ENCODE peak calls at places on chromosomes 16 and 17, in five cellular contexts. E is NCI-H1694, I is C1 segment of cervical spinal cord, U is choroid plexus epithelial cell, R is nephron progenitor cell. O is an unnamed sample.

GRCh38 chr17:16923904-16924700 is 47.8 kb downstream of the TNFRSF13B start:
- DNase-seq in E (no peak), I (no peak), U (no peak), R (no peak), O (no peak)

GRCh38 chr16:89657442-89658220 is at the start of the genes CHMP1A and SPATA33:
- DNase-seq in E (peak; percentile 27), I (peak; percentile 92), U (peak; percentile 86), R (peak; percentile 94), O (peak; percentile 99)

GRCh38 chr16:24253192-24253591 is 2.9 kb upstream of the CACNG3 start:
- DNase-seq in E (no peak), I (peak; percentile 5), U (peak; percentile 52), R (peak; percentile 33), O (peak; percentile 60)

GRCh38 chr17:75521951-75522727 is 3.4 kb upstream of the LLGL2 start:
- DNase-seq in E (no peak), I (no peak), U (no peak), R (no peak), O (no peak)

GRCh38 chr17:10155334-10156081 is 42.9 kb downstream of the GAS7 start:
- DNase-seq in E (no peak), I (no peak), U (peak; percentile 68), R (no peak), O (no peak)

GRCh38 chr16:23700509-23700908 is 12.5 kb downstream of the ERN2 start:
- DNase-seq in E (no peak), I (no peak), U (no peak), R (peak; percentile 14), O (no peak)

GRCh38 chr16:27436921-27437650 is 35.1 kb downstream of the IL21R start:
- DNase-seq in E (no peak), I (no peak), U (no peak), R (no peak), O (no peak)

GRCh38 chr16:24346734-24347133 is 90.6 kb downstream of the CACNG3 start:
- DNase-seq in E (no peak), I (no peak), U (no peak), R (no peak), O (no peak)

GRCh38 chr17:61476476-61477203 is 24.4 kb downstream of the TBX4 start:
- DNase-seq in E (no peak), I (no peak), U (no peak), R (no peak), O (no peak)

GRCh38 chr16:19127674-19128131 is 13.9 kb downstream of the ITPRIPL2 start:
- DNase-seq in E (no peak), I (no peak), U (no peak), R (no peak), O (no peak)